ENCODE peak calls at places on chromosomes 13 and 19, in five cellular contexts. U is cerebellar nuclear complex; M is CD8-positive, alpha-beta memory T cell; Y is amygdala; E is occipital lobe. T is an unnamed sample.

GRCh38 chr13:114279770-114280169 is 1.6 kb upstream of the UPF3A start:
- DNase-seq in U (no peak), M (no peak), Y (no peak), E (no peak), T (no peak)

GRCh38 chr19:35206379-35206778 is 22.2 kb downstream of the FAM187B start:
- DNase-seq in U (no peak), M (peak), Y (no peak), E (no peak), T (no peak)

GRCh38 chr13:81874681-81875661 is 1534.0 kb upstream of the SPRY2 start:
- DNase-seq in U (no peak), M (no peak), Y (no peak), E (no peak), T (no peak)

GRCh38 chr13:110530839-110531499 is 30.6 kb downstream of the RAB20 start:
- DNase-seq in U (no peak), M (no peak), Y (no peak), E (no peak), T (no peak)

GRCh38 chr19:40398417-40399056 is 8.6 kb upstream of the HIPK4 start:
- DNase-seq in U (no peak), M (peak), Y (no peak), E (no peak), T (no peak)

GRCh38 chr19:6045108-6045507 is 65.2 kb downstream of the RFX2 start:
- DNase-seq in U (no peak), M (no peak), Y (no peak), E (no peak), T (no peak)

GRCh38 chr19:38964738-38965137 is 10.8 kb downstream of the FBXO17 start:
- DNase-seq in U (no peak), M (no peak), Y (no peak), E (no peak), T (no peak)

GRCh38 chr13:50592412-50593145 is 250.9 kb downstream of the DLEU7 start:
- DNase-seq in U (no peak), M (no peak), Y (no peak), E (no peak), T (no peak)

GRCh38 chr13:62997696-62998095 is 1582.0 kb upstream of the PCDH20 start:
- DNase-seq in U (no peak), M (no peak), Y (no peak), E (no peak), T (no peak)

GRCh38 chr13:41137951-41138350 is 5.3 kb upstream of the KBTBD6 start:
- DNase-seq in U (no peak), M (no peak), Y (no peak), E (no peak), T (no peak)

GRCh38 chr13:91986771-91987515 is 588.5 kb downstream of the GPC5 start:
- DNase-seq in U (no peak), M (no peak), Y (no peak), E (no peak), T (no peak)

GRCh38 chr13:109881347-109881725 is 95.0 kb upstream of the IRS2 start:
- DNase-seq in U (no peak), M (no peak), Y (no peak), E (no peak), T (no peak)

GRCh38 chr13:113430378-113431110 is 22.7 kb downstream of the ADPRHL1 start:
- DNase-seq in U (no peak), M (no peak), Y (no peak), E (no peak), T (no peak)

GRCh38 chr13:44819245-44819644 is 170.0 kb downstream of the NUFIP1 start:
- DNase-seq in U (no peak), M (no peak), Y (no peak), E (no peak), T (no peak)

GRCh38 chr13:48210178-48210577 is 22.8 kb upstream of the ITM2B start:
- DNase-seq in U (no peak), M (no peak), Y (no peak), E (no peak), T (no peak)

GRCh38 chr13:40519637-40520036 is 146.8 kb downstream of the FOXO1 start:
- DNase-seq in U (no peak), M (no peak), Y (no peak), E (no peak), T (no peak)

GRCh38 chr13:99555149-99555548 is 53.9 kb downstream of the TM9SF2 start:
- DNase-seq in U (no peak), M (no peak), Y (no peak), E (no peak), T (no peak)

GRCh38 chr19:19615086-19615485 is 3.4 kb downstream of the PBX4 start:
- DNase-seq in U (no peak), M (peak), Y (no peak), E (no peak), T (no peak)

GRCh38 chr13:64529874-64530485 is 2700.2 kb downstream of the PCDH9 start:
- DNase-seq in U (no peak), M (no peak), Y (no peak), E (no peak), T (no peak)

GRCh38 chr19:16078311-16078758 is 2.0 kb downstream of the TPM4 start:
- DNase-seq in U (no peak), M (no peak), Y (no peak), E (no peak), T (no peak)

GRCh38 chr19:17348700-17349099 is 11.3 kb downstream of the GTPBP3 start:
- DNase-seq in U (no peak), M (no peak), Y (no peak), E (no peak), T (no peak)

GRCh38 chr13:95301947-95302386 is 716 bp upstream of the ABCC4 start:
- DNase-seq in U (no peak), M (no peak), Y (no peak), E (no peak), T (no peak)

T was measured in anterior cingulate cortex.